ENCODE peak calls at places on chromosomes 3 and 15, in six cellular contexts. R is GM12891, V is H1, U is HepG2, O is K562, C is GM12878. W is an unnamed sample.

GRCh38 chr15:58666957-58667356 is 82.5 kb downstream of the ADAM10 start:
- DNase-seq in R (no peak), V (no peak), U (no peak), O (no peak), C (no peak), W (no peak)

GRCh38 chr3:189756651-189757078 is 125.5 kb downstream of the TP63 start:
- DNase-seq in R (no peak), V (no peak), U (no peak), O (no peak), C (no peak), W (no peak)

GRCh38 chr3:100753846-100754245 is 44.6 kb downstream of the TFG start:
- DNase-seq in R (no peak), V (no peak), U (no peak), O (no peak), C (no peak), W (no peak)

GRCh38 chr15:73078722-73079121 is 26.5 kb downstream of the NEO1 start:
- DNase-seq in R (no peak), V (no peak), U (peak), O (no peak), C (no peak), W (no peak)

GRCh38 chr3:16994842-16995535 is 110.2 kb downstream of the PLCL2 start:
- DNase-seq in R (no peak), V (no peak), U (no peak), O (no peak), C (no peak), W (no peak)

GRCh38 chr15:77998592-77998991 is 78.9 kb downstream of the TBC1D2B start:
- DNase-seq in R (no peak), V (no peak), U (no peak), O (no peak), C (no peak), W (no peak)

GRCh38 chr15:45424429-45424828 is 46.1 kb upstream of the GATM start:
- DNase-seq in R (no peak), V (no peak), U (no peak), O (no peak), C (no peak), W (no peak)

GRCh38 chr15:65792130-65792987 is at the start of gene DENND4A:
- DNase-seq in R (peak), V (peak), U (peak), O (peak), C (peak), W (peak)

GRCh38 chr15:71353171-71353570 is 237.9 kb downstream of the THSD4 start:
- DNase-seq in R (no peak), V (no peak), U (no peak), O (no peak), C (no peak), W (no peak)

GRCh38 chr15:22867886-22868285 is 29.4 kb downstream of the NIPA2 start:
- DNase-seq in R (no peak), V (no peak), U (no peak), O (no peak), C (no peak), W (no peak)

GRCh38 chr3:146473726-146474125 is 4.4 kb upstream of the PLSCR2 start:
- DNase-seq in R (no peak), V (no peak), U (no peak), O (no peak), C (no peak), W (no peak)

GRCh38 chr3:112009670-112010069 is 10.9 kb downstream of the TAGLN3 start:
- DNase-seq in R (no peak), V (no peak), U (no peak), O (no peak), C (no peak), W (no peak)

GRCh38 chr3:93988764-93989163 is 8.8 kb downstream of the ARL13B start:
- DNase-seq in R (no peak), V (no peak), U (no peak), O (no peak), C (no peak), W (no peak)

GRCh38 chr3:119918992-119919933 is 137.4 kb downstream of the NR1I2 start:
- DNase-seq in R (no peak), V (no peak), U (no peak), O (no peak), C (no peak), W (no peak)

GRCh38 chr15:55253580-55253979 is 36.0 kb downstream of the RAB27A start:
- DNase-seq in R (no peak), V (no peak), U (no peak), O (no peak), C (no peak), W (no peak)

GRCh38 chr3:21158801-21159564 is 592.0 kb downstream of the ZNF385D start:
- DNase-seq in R (no peak), V (no peak), U (no peak), O (no peak), C (no peak), W (no peak)

GRCh38 chr15:78565951-78566774 is 843 bp downstream of the CHRNA5 start:
- DNase-seq in R (no peak), V (no peak), U (peak), O (peak), C (no peak), W (no peak)

GRCh38 chr3:196965804-196966173 is 2.8 kb downstream of the PIGZ start:
- DNase-seq in R (no peak), V (no peak), U (no peak), O (no peak), C (no peak), W (no peak)

GRCh38 chr15:80010131-80010673 is 39.2 kb upstream of the BCL2A1 start:
- DNase-seq in R (no peak), V (no peak), U (no peak), O (no peak), C (no peak), W (no peak)

GRCh38 chr15:96160800-96161199 is 169.7 kb upstream of the NR2F2 start:
- DNase-seq in R (no peak), V (no peak), U (no peak), O (no peak), C (no peak), W (no peak)

GRCh38 chr3:58251653-58252052 is 14.1 kb downstream of the ABHD6 start:
- DNase-seq in R (no peak), V (no peak), U (no peak), O (no peak), C (no peak), W (no peak)

GRCh38 chr3:127547761-127548605 is 42.5 kb downstream of the TPRA1 start:
- DNase-seq in R (peak), V (peak), U (peak), O (peak), C (no peak), W (peak)

GRCh38 chr15:33013827-33014445 is 180.6 kb downstream of the FMN1 start:
- DNase-seq in R (no peak), V (no peak), U (no peak), O (no peak), C (no peak), W (no peak)

GRCh38 chr3:107206945-107207344 is 170.3 kb upstream of the CCDC54 start:
- DNase-seq in R (no peak), V (no peak), U (no peak), O (no peak), C (no peak), W (no peak)

GRCh38 chr3:107205354-107205753 is 171.9 kb upstream of the CCDC54 start:
- DNase-seq in R (no peak), V (no peak), U (no peak), O (no peak), C (no peak), W (no peak)

GRCh38 chr3:107206141-107206540 is 171.1 kb upstream of the CCDC54 start:
- DNase-seq in R (peak), V (no peak), U (peak), O (peak), C (no peak), W (no peak)

GRCh38 chr3:107201146-107201545 is 176.1 kb upstream of the CCDC54 start:
- DNase-seq in R (no peak), V (no peak), U (no peak), O (no peak), C (no peak), W (no peak)

GRCh38 chr3:107204121-107204520 is 173.1 kb upstream of the CCDC54 start:
- DNase-seq in R (no peak), V (no peak), U (no peak), O (no peak), C (no peak), W (no peak)
- TF ChIP-seq POLR2A in R (no peak), V (no peak), U (no peak), O (no peak), C (no peak), W (no peak)

GRCh38 chr3:32686713-32687112 is 1.7 kb downstream of the CNOT10 start:
- DNase-seq in R (no peak), V (no peak), U (no peak), O (peak), C (no peak), W (no peak)
- TF ChIP-seq TAF1 in R (no peak), V (no peak), U (no peak), O (no peak), C (no peak), W (no peak)

GRCh38 chr3:178096955-178097354 is 439.3 kb upstream of the KCNMB2 start:
- DNase-seq in R (no peak), V (no peak), U (no peak), O (no peak), C (no peak), W (no peak)

GRCh38 chr3:178100881-178101280 is 435.4 kb upstream of the KCNMB2 start:
- DNase-seq in R (no peak), V (no peak), U (no peak), O (no peak), C (no peak), W (no peak)

GRCh38 chr3:178095522-178095921 is 440.7 kb upstream of the KCNMB2 start:
- DNase-seq in R (no peak), V (no peak), U (no peak), O (no peak), C (no peak), W (no peak)

GRCh38 chr3:178099885-178100284 is 436.4 kb upstream of the KCNMB2 start:
- DNase-seq in R (no peak), V (no peak), U (no peak), O (no peak), C (no peak), W (no peak)

GRCh38 chr3:178097576-178097975 is 438.7 kb upstream of the KCNMB2 start:
- DNase-seq in R (no peak), V (no peak), U (no peak), O (no peak), C (no peak), W (no peak)
- TF ChIP-seq POLR2AphosphoS5 in R (no peak), V (no peak), U (no peak), O (no peak), C (no peak), W (no peak)

GRCh38 chr3:31230834-31231233 is 301.9 kb upstream of the STT3B start:
- DNase-seq in R (no peak), V (no peak), U (no peak), O (no peak), C (no peak), W (no peak)
- TF ChIP-seq POLR2A in R (peak), V (no peak), U (no peak), O (no peak), C (no peak), W (no peak)

GRCh38 chr3:43817825-43818224 is 127.1 kb downstream of the ABHD5 start:
- DNase-seq in R (no peak), V (no peak), U (no peak), O (no peak), C (no peak), W (no peak)
- TF ChIP-seq TAF1 in R (no peak), V (no peak), U (no peak), O (no peak), C (no peak), W (no peak)

GRCh38 chr15:90211009-90211408 is 9.9 kb downstream of the SEMA4B start:
- DNase-seq in R (no peak), V (no peak), U (no peak), O (no peak), C (no peak), W (no peak)
- TF ChIP-seq POLR2AphosphoS5 in R (no peak), V (no peak), U (no peak), O (no peak), C (no peak), W (no peak)

GRCh38 chr15:90718232-90718631 is 1.1 kb downstream of the BLM start:
- DNase-seq in R (no peak), V (no peak), U (no peak), O (peak), C (no peak), W (no peak)

GRCh38 chr15:90711842-90712241 is 5.3 kb upstream of the BLM start:
- DNase-seq in R (no peak), V (no peak), U (no peak), O (no peak), C (no peak), W (no peak)

GRCh38 chr15:90716317-90716975 is 700 bp upstream of the BLM start:
- DNase-seq in R (no peak), V (no peak), U (no peak), O (peak), C (no peak), W (no peak)

GRCh38 chr15:90713081-90713480 is 4.1 kb upstream of the BLM start:
- DNase-seq in R (no peak), V (no peak), U (no peak), O (no peak), C (no peak), W (no peak)

DNA sequence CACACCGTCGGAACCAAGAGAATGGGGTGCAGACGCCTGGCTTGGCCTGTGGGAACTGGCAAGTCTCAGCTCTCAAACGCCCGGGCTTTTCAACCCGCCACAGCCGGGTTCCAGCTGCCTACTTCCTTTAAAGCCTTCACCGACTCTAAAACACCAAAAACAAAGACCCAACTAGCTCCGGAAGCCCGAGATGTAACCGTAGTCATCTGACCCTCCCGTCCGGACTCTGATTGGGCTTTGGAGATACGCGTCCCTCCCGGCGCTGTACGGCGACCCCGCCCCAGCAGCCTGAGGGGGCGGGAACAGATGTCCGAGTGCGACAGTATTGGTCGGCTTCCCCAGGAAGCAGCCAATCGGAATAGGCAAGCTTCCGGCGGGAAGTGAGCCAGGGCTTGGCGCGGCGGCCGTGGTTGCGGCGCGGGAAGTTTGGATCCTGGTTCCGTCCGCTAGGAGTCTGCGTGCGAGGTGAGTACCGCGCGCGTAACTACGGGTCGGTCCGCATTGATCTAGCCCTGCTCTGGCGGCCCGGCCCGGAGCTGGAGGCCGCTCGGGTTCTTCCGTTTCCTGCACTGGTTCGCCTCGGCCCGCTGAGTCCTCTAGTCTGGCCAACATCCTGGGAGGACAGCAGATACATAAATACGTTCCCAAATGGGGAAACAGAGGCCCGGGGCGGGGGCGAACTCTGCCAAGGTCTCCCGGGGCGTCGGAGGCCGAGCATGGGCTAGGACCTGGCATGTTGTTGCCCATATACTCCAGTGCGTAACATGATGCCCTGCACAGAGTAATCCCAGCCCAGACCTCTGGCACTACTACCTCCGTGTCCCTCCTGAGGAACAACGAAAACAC is at the start of gene BLM:
- DNase-seq in R (peak), V (peak), U (peak), O (peak), C (peak), W (peak)
- TF ChIP-seq POLR2A in R (peak), V (peak), U (peak), O (peak), C (peak), W (peak)

DNA sequence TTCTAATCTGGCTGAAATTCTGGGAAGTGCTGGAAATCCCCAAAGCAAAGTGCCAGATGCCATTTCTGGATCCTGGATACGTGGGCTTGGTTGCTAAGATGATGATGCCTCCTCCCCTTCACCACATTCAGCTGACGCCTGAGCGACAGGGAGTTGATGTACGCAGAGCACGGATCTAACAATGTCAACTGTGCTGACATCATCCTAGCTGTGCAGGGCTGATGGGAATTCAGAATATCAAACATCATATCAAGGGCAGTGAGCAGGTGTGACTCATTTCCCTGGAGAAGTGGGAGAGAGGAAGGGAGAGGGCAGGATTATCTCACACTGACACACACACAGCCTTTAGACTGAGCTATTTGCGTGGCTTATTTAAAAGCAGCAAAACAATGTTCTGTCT is 92.6 kb upstream of the ZBTB20 start:
- DNase-seq in R (no peak), V (no peak), U (peak), O (peak), C (no peak), W (no peak)
- TF ChIP-seq TAF1 in R (no peak), V (no peak), U (no peak), O (no peak), C (no peak), W (no peak)

GRCh38 chr3:14879161-14879888 is 60.6 kb downstream of the FGD5 start:
- DNase-seq in R (no peak), V (no peak), U (no peak), O (no peak), C (no peak), W (no peak)
- TF ChIP-seq POLR2AphosphoS5 in R (no peak), V (no peak), U (no peak), O (no peak), C (no peak), W (no peak)

DNA sequence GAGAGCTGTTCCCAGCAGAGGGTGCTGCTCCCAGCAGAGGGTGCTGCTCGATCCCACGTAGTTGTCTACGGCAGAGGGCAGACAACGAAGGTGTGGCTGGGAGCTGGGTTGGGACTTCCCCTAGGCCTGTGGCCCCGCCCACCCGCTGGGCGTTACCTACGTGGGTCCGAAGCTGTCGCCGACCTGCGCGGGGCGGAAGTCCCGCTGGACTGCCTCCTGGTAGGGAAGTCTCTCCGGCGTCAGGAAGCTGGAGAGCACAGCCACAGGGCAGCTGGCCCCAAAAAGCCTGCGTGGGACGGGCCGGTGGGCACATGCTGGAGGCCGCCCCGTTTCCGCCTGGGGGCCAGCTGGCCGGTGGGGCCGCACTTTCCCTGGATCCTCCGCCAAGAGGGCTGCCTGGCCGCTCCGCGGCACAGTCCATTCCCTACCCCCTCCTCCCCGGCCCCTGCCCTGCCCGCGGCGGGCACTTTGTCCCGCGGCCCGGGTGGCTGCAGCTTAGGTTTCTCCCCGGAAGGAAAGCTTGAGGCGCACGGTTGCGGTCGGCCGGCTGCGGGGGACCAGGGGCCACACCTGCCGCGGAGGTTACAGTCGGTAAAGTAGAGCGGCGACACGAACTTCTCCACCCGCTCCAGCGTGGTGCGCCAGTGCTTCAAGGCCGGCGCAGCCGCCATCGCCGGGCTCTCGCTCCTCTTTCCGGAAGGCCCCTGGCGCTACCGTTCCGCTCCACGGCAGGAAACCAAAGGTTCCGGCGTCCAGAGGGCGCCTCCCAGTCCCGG is at the start of gene MAN2C1:
- DNase-seq in R (peak), V (peak), U (peak), O (peak), C (peak), W (peak)
- TF ChIP-seq POLR2A in R (peak), V (peak), U (peak), O (peak), C (peak), W (peak)